ENCODE peak calls at places on chromosomes 12 and 14, in six cellular contexts. One of them, this sample, is unnamed.

GRCh38 chr14:39228044-39228443 is 5.7 kb upstream of the MIA2 start:
- DNase-seq in SK-N-SH: no peak
- DNase-seq in HFFc6: no peak
- DNase-seq in fibroblast of the aortic adventitia: no peak
- DNase-seq in upper lobe of right lung: no peak
- DNase-seq in psoas muscle: no peak
- DNase-seq in this sample: no peak

GRCh38 chr14:79017561-79017960 is 847.4 kb downstream of the NRXN3 start:
- DNase-seq in SK-N-SH: no peak
- DNase-seq in HFFc6: no peak
- DNase-seq in fibroblast of the aortic adventitia: no peak
- DNase-seq in upper lobe of right lung: no peak
- DNase-seq in psoas muscle: no peak
- DNase-seq in this sample: no peak

GRCh38 chr12:100591979-100592378 is 18.5 kb downstream of the GAS2L3 start:
- DNase-seq in SK-N-SH: no peak
- DNase-seq in HFFc6: no peak
- DNase-seq in fibroblast of the aortic adventitia: no peak
- DNase-seq in upper lobe of right lung: no peak
- DNase-seq in psoas muscle: no peak
- DNase-seq in this sample: no peak

GRCh38 chr14:33954016-33954598 is 3.2 kb upstream of the EGLN3 start:
- DNase-seq in SK-N-SH: peak; percentile 67
- DNase-seq in HFFc6: no peak
- DNase-seq in fibroblast of the aortic adventitia: no peak
- DNase-seq in upper lobe of right lung: no peak
- DNase-seq in psoas muscle: no peak
- DNase-seq in this sample: no peak

GRCh38 chr14:52808101-52808500 is 16.7 kb upstream of the GNPNAT1 start:
- DNase-seq in SK-N-SH: no peak
- DNase-seq in HFFc6: no peak
- DNase-seq in fibroblast of the aortic adventitia: no peak
- DNase-seq in upper lobe of right lung: no peak
- DNase-seq in psoas muscle: no peak
- DNase-seq in this sample: no peak

GRCh38 chr12:56932146-56932545 is 2.1 kb downstream of the SDR9C7 start:
- DNase-seq in SK-N-SH: no peak
- DNase-seq in HFFc6: no peak
- DNase-seq in fibroblast of the aortic adventitia: no peak
- DNase-seq in upper lobe of right lung: no peak
- DNase-seq in psoas muscle: no peak
- DNase-seq in this sample: no peak

GRCh38 chr14:99249389-99249788 is 22.6 kb downstream of the BCL11B start:
- DNase-seq in SK-N-SH: no peak
- DNase-seq in HFFc6: no peak
- DNase-seq in fibroblast of the aortic adventitia: no peak
- DNase-seq in upper lobe of right lung: no peak
- DNase-seq in psoas muscle: no peak
- DNase-seq in this sample: no peak

GRCh38 chr14:33062476-33062875 is 123.8 kb downstream of the NPAS3 start:
- DNase-seq in SK-N-SH: no peak
- DNase-seq in HFFc6: no peak
- DNase-seq in fibroblast of the aortic adventitia: no peak
- DNase-seq in upper lobe of right lung: no peak
- DNase-seq in psoas muscle: no peak
- DNase-seq in this sample: no peak

GRCh38 chr12:99029502-99030271 is 384.6 kb downstream of the APAF1 start:
- DNase-seq in SK-N-SH: no peak
- DNase-seq in HFFc6: no peak
- DNase-seq in fibroblast of the aortic adventitia: no peak
- DNase-seq in upper lobe of right lung: no peak
- DNase-seq in psoas muscle: no peak
- DNase-seq in this sample: no peak

GRCh38 chr12:104672501-104673265 is 215.9 kb downstream of the CHST11 start:
- DNase-seq in SK-N-SH: no peak
- DNase-seq in HFFc6: no peak
- DNase-seq in fibroblast of the aortic adventitia: peak; percentile 70
- DNase-seq in upper lobe of right lung: peak; percentile 75
- DNase-seq in psoas muscle: peak; percentile 62
- DNase-seq in this sample: no peak

GRCh38 chr14:53780156-53780555 is 176.5 kb downstream of the BMP4 start:
- DNase-seq in SK-N-SH: no peak
- DNase-seq in HFFc6: no peak
- DNase-seq in fibroblast of the aortic adventitia: no peak
- DNase-seq in upper lobe of right lung: no peak
- DNase-seq in psoas muscle: no peak
- DNase-seq in this sample: no peak

GRCh38 chr14:54813081-54813480 is 89.5 kb downstream of the GCH1 start:
- DNase-seq in SK-N-SH: no peak
- DNase-seq in HFFc6: no peak
- DNase-seq in fibroblast of the aortic adventitia: no peak
- DNase-seq in upper lobe of right lung: no peak
- DNase-seq in psoas muscle: no peak
- DNase-seq in this sample: no peak

GRCh38 chr14:76647699-76648298 is 113.5 kb upstream of the VASH1 start:
- DNase-seq in SK-N-SH: peak; percentile 62
- DNase-seq in HFFc6: peak; percentile 46
- DNase-seq in fibroblast of the aortic adventitia: peak; percentile 64
- DNase-seq in upper lobe of right lung: no peak
- DNase-seq in psoas muscle: no peak
- DNase-seq in this sample: peak; percentile 67

GRCh38 chr14:104383088-104383805 is 196.3 kb upstream of the C14orf180 start:
- DNase-seq in SK-N-SH: peak; percentile 81
- DNase-seq in HFFc6: no peak
- DNase-seq in fibroblast of the aortic adventitia: no peak
- DNase-seq in upper lobe of right lung: peak; percentile 60
- DNase-seq in psoas muscle: no peak
- DNase-seq in this sample: no peak

GRCh38 chr12:121791671-121792496 is 1.6 kb downstream of the RHOF start:
- DNase-seq in SK-N-SH: no peak
- DNase-seq in HFFc6: no peak
- DNase-seq in fibroblast of the aortic adventitia: no peak
- DNase-seq in upper lobe of right lung: peak; percentile 69
- DNase-seq in psoas muscle: no peak
- DNase-seq in this sample: no peak

DNA sequence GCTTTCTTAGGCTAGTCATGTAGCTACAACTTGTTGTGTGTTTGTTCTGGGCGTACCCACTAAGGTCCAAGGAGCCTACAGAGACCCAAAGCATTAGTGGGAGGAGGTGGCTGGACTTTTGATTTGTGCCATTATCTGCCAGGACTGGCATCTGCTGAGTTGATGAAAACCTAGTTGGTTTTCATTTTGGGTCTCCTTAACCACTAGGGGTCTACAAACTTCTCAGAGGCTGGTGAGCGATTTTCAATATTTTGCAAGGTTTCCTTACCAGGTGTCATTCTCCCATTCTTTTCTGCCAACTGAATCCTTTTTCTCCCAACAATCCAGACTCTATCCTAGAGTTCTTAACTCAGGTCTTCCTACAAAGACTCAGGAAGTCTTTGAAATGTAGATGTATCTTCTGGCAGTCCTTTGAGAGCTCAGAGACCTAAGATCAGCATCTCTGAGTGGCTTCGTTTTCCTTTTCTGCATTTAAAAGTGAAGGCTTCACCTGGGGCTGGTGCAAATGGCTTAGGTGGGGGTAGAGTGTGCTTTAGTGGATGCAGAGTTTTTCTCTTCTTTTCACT is 150.0 kb upstream of the RMST start:
- DNase-seq in SK-N-SH: no peak
- DNase-seq in HFFc6: no peak
- DNase-seq in fibroblast of the aortic adventitia: no peak
- DNase-seq in upper lobe of right lung: no peak
- DNase-seq in psoas muscle: no peak
- DNase-seq in this sample: no peak
- TF ChIP-seq CTCF in SK-N-SH: peak; percentile 9
- TF ChIP-seq CTCF in HFFc6: peak; percentile 15
- TF ChIP-seq CTCF in fibroblast of the aortic adventitia: no peak
- TF ChIP-seq CTCF in upper lobe of right lung: no peak
- TF ChIP-seq CTCF in psoas muscle: no peak
- TF ChIP-seq CTCF in this sample: no peak

DNA sequence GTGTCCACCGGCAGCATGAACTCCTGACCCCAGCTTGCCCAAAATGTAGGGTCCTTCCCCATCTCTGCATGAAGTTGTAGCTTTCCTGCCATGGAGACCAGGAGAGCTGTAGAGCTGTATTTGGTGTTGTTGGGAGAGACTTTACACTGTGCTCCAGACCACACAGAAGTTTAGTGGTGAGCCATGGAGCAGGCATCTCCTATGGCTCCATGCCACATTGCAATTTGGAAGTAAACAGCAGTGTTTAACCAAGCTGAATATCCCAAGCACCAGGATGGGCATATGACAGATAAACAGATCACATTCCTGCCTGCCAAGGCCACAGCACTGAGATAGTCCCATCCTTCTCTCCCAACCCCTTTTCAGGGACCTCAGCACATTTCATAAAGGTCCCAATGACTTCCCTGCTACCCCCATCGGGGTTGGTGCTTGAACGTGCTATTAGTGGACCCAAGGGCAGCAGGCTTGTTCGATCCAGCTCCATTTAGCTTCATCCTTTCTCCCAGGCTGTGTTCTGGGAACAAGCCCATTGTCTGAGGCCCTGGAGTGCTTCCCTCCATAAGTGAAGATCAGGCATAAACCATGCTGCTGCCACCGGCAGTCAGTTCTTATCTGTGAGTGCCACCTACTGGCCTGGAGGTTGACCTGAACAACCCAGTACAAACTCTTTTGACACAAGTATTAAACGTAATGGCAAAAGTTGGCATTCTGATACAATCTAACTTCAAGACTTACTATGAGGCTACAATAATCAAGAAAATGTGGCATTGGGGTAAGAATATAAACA is 172.3 kb upstream of the ATXN7L3B start:
- DNase-seq in SK-N-SH: peak; percentile 26
- DNase-seq in HFFc6: peak; percentile 4
- DNase-seq in fibroblast of the aortic adventitia: peak; percentile 66
- DNase-seq in upper lobe of right lung: no peak
- DNase-seq in psoas muscle: no peak
- DNase-seq in this sample: no peak
- TF ChIP-seq CTCF in SK-N-SH: peak; percentile 92
- TF ChIP-seq CTCF in HFFc6: peak; percentile 64
- TF ChIP-seq CTCF in fibroblast of the aortic adventitia: peak; percentile 69
- TF ChIP-seq CTCF in upper lobe of right lung: peak; percentile 12
- TF ChIP-seq CTCF in psoas muscle: no peak
- TF ChIP-seq CTCF in this sample: peak; percentile 59

DNA sequence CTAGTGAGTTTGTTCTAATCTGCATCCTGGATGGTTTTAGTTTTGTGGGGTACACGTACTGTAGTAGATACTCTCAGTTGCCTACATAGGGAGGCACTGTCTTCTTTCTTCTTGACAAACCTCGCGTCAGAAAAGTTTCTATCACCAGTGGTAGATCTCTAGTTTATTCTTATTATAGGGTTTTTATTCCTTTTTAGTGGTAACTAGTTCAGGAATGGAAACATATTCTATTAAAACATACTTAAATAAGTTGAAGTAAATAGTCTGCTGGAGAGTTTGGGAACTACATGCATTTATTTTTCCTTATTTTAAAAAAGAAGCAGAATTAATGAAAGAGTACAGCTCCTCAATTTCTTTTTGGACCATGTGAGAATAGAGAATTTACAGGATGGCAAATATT is 33.6 kb upstream of the OR9K2 start:
- DNase-seq in SK-N-SH: no peak
- DNase-seq in HFFc6: no peak
- DNase-seq in fibroblast of the aortic adventitia: no peak
- DNase-seq in upper lobe of right lung: no peak
- DNase-seq in psoas muscle: no peak
- DNase-seq in this sample: no peak
- TF ChIP-seq CTCF in SK-N-SH: no peak
- TF ChIP-seq CTCF in HFFc6: peak; percentile 52
- TF ChIP-seq CTCF in fibroblast of the aortic adventitia: no peak
- TF ChIP-seq CTCF in upper lobe of right lung: no peak
- TF ChIP-seq CTCF in psoas muscle: no peak
- TF ChIP-seq CTCF in this sample: no peak

DNA sequence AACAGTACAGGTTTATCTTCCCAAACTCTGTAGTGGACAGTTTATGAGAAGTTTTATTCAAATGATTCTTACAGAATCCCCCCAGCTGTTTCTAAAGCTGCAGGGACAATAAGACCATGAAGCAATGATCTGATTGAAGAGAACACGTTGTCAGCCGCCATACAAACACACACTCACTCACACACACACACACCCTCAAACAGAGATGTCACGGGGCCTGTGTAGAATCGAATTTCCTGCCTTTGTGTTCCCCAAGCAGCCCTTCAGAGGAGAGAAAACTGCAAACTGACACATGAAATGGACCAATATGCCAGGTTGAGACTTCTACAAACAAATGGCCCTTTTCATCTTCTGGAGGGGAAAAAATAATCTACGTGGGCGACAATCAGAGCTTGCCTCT is 80.5 kb upstream of the TBX3 start:
- DNase-seq in SK-N-SH: no peak
- DNase-seq in HFFc6: no peak
- DNase-seq in fibroblast of the aortic adventitia: no peak
- DNase-seq in upper lobe of right lung: no peak
- DNase-seq in psoas muscle: no peak
- DNase-seq in this sample: no peak
- TF ChIP-seq CTCF in SK-N-SH: no peak
- TF ChIP-seq CTCF in HFFc6: no peak
- TF ChIP-seq CTCF in fibroblast of the aortic adventitia: no peak
- TF ChIP-seq CTCF in upper lobe of right lung: no peak
- TF ChIP-seq CTCF in psoas muscle: no peak
- TF ChIP-seq CTCF in this sample: no peak

GRCh38 chr12:127401536-127401935 is 865.4 kb upstream of the TMEM132C start:
- DNase-seq in SK-N-SH: no peak
- DNase-seq in HFFc6: no peak
- DNase-seq in fibroblast of the aortic adventitia: no peak
- DNase-seq in upper lobe of right lung: no peak
- DNase-seq in psoas muscle: no peak
- DNase-seq in this sample: no peak

GRCh38 chr12:127398026-127398715 is 868.8 kb upstream of the TMEM132C start:
- DNase-seq in SK-N-SH: no peak
- DNase-seq in HFFc6: no peak
- DNase-seq in fibroblast of the aortic adventitia: no peak
- DNase-seq in upper lobe of right lung: no peak
- DNase-seq in psoas muscle: no peak
- DNase-seq in this sample: no peak

GRCh38 chr12:127399451-127399850 is 867.5 kb upstream of the TMEM132C start:
- DNase-seq in SK-N-SH: no peak
- DNase-seq in HFFc6: no peak
- DNase-seq in fibroblast of the aortic adventitia: peak; percentile 69
- DNase-seq in upper lobe of right lung: no peak
- DNase-seq in psoas muscle: no peak
- DNase-seq in this sample: no peak

GRCh38 chr12:127400231-127400630 is 866.7 kb upstream of the TMEM132C start:
- DNase-seq in SK-N-SH: no peak
- DNase-seq in HFFc6: no peak
- DNase-seq in fibroblast of the aortic adventitia: no peak
- DNase-seq in upper lobe of right lung: no peak
- DNase-seq in psoas muscle: no peak
- DNase-seq in this sample: no peak

GRCh38 chr12:127401005-127401404 is 866.0 kb upstream of the TMEM132C start:
- DNase-seq in SK-N-SH: no peak
- DNase-seq in HFFc6: peak; percentile 39
- DNase-seq in fibroblast of the aortic adventitia: peak; percentile 44
- DNase-seq in upper lobe of right lung: no peak
- DNase-seq in psoas muscle: no peak
- DNase-seq in this sample: no peak
- TF ChIP-seq CTCF in SK-N-SH: no peak
- TF ChIP-seq CTCF in HFFc6: no peak
- TF ChIP-seq CTCF in fibroblast of the aortic adventitia: no peak
- TF ChIP-seq CTCF in upper lobe of right lung: no peak
- TF ChIP-seq CTCF in psoas muscle: no peak
- TF ChIP-seq CTCF in this sample: no peak

GRCh38 chr14:73026845-73027542 is at the start of gene ZFYVE1:
- DNase-seq in SK-N-SH: peak; percentile 93
- DNase-seq in HFFc6: peak; percentile 98
- DNase-seq in fibroblast of the aortic adventitia: peak; percentile 98
- DNase-seq in upper lobe of right lung: peak; percentile 98
- DNase-seq in psoas muscle: peak; percentile 97
- DNase-seq in this sample: peak; percentile 96
- TF ChIP-seq CTCF in SK-N-SH: no peak
- TF ChIP-seq CTCF in HFFc6: no peak
- TF ChIP-seq CTCF in fibroblast of the aortic adventitia: no peak
- TF ChIP-seq CTCF in upper lobe of right lung: no peak
- TF ChIP-seq CTCF in psoas muscle: no peak
- TF ChIP-seq CTCF in this sample: peak; percentile 4